ENCODE peak calls at places on chromosomes 13 and 19, in ten cellular contexts. M, P, O, I, S, G, U, L, C and H are unnamed samples.

GRCh38 chr13:99367106-99367616 is 60.0 kb upstream of the GPR183 start:
- DNase-seq in M (peak), P (no peak), O (no peak), I (no peak), S (no peak), G (no peak), U (no peak), L (no peak), C (no peak), H (no peak)

GRCh38 chr13:48110132-48110868 is 15.4 kb upstream of the MED4 start:
- DNase-seq in M (no peak), P (no peak), O (no peak), I (no peak), S (no peak), G (no peak), U (no peak), L (no peak), C (no peak), H (no peak)

GRCh38 chr13:113837554-113838355 is 26.1 kb downstream of the GAS6 start:
- DNase-seq in M (no peak), P (peak), O (peak), I (peak), S (peak), G (peak), U (peak), L (peak), C (peak), H (peak)

GRCh38 chr19:56295531-56296455 is 18.8 kb downstream of the ZSCAN5A start:
- DNase-seq in M (no peak), P (no peak), O (no peak), I (no peak), S (no peak), G (peak), U (no peak), L (no peak), C (no peak), H (peak)

GRCh38 chr13:44437356-44438233 is 64.0 kb downstream of the SERP2 start:
- DNase-seq in M (no peak), P (no peak), O (no peak), I (no peak), S (peak), G (no peak), U (no peak), L (no peak), C (no peak), H (no peak)

GRCh38 chr13:43988302-43988701 is 108.6 kb downstream of the LACC1 start:
- DNase-seq in M (no peak), P (no peak), O (no peak), I (no peak), S (no peak), G (no peak), U (no peak), L (no peak), C (no peak), H (no peak)

GRCh38 chr19:21109116-21109515 is 27.1 kb downstream of the ZNF714 start:
- DNase-seq in M (no peak), P (no peak), O (no peak), I (no peak), S (no peak), G (no peak), U (no peak), L (no peak), C (no peak), H (no peak)

GRCh38 chr13:102234618-102235017 is 167.2 kb downstream of the FGF14 start:
- DNase-seq in M (no peak), P (no peak), O (no peak), I (no peak), S (no peak), G (peak), U (no peak), L (no peak), C (no peak), H (peak)

GRCh38 chr13:31068119-31068423 is 93.6 kb downstream of the HSPH1 start:
- DNase-seq in M (no peak), P (no peak), O (no peak), I (no peak), S (no peak), G (no peak), U (no peak), L (no peak), C (no peak), H (no peak)

GRCh38 chr19:58361900-58362271 is 665 bp downstream of the ZNF497 start:
- DNase-seq in M (peak), P (peak), O (peak), I (no peak), S (peak), G (no peak), U (peak), L (peak), C (peak), H (no peak)

GRCh38 chr19:40143612-40144011 is 47.6 kb upstream of the MAP3K10 start:
- DNase-seq in M (peak), P (peak), O (no peak), I (no peak), S (no peak), G (no peak), U (peak), L (no peak), C (no peak), H (no peak)

GRCh38 chr13:113066746-113067145 is 38.8 kb upstream of the F7 start:
- DNase-seq in M (peak), P (peak), O (peak), I (no peak), S (no peak), G (no peak), U (no peak), L (no peak), C (no peak), H (no peak)

GRCh38 chr19:4241824-4242430 is 5.0 kb upstream of the YJU2 start:
- DNase-seq in M (no peak), P (no peak), O (no peak), I (peak), S (no peak), G (no peak), U (no peak), L (no peak), C (no peak), H (no peak)
- H3K27ac ChIP-seq in M (no peak), P (no peak), O (no peak), I (no peak), S (no peak), G (no peak), U (peak), L (no peak), C (no peak), H (no peak)

DNA sequence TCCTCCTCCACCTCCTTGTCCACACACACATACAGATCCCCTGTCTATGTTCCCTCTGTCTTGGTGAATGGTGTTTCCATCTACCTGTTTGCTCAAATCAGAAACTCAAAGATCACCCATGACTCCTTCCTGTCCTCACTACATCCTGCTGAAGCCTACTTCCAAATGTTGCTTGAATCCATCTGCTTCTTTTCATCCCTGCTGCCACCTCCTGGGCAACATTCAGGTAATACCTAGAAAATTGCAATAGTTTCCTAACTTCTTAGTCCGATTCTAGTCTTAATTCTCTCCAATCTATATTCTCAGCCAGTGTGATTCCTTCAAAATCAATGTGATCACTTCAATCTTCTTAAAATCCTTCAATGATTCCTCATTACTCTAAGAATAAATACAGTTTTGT is 155.5 kb upstream of the STARD13 start:
- DNase-seq in M (no peak), P (no peak), O (no peak), I (no peak), S (peak), G (no peak), U (peak), L (no peak), C (no peak), H (peak)
- H3K27ac ChIP-seq in M (no peak), P (no peak), O (no peak), I (no peak), S (no peak), G (no peak), U (no peak), L (no peak), C (no peak), H (no peak)

DNA sequence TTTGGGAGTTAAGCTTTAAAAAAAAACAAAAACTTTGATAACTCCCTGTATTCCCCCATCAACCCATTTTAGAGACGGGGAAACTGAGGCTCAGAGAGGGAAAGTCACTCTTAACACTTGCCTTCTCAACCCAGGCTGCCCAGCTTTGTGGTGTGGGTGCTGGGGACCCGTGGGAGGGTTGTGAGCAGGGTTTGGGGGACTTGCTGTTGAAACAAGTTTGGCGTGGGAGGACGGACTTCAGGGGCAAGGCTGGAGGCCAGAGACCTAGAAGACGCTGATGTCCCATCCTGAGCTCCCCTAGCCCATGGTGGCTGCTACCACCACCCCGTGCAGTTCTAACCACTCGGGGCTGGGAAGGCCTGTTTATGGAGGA is 747 bp upstream of the CACTIN start:
- DNase-seq in M (no peak), P (no peak), O (peak), I (no peak), S (no peak), G (no peak), U (no peak), L (no peak), C (no peak), H (no peak)
- H3K27ac ChIP-seq in M (peak), P (peak), O (no peak), I (peak), S (no peak), G (no peak), U (peak), L (peak), C (no peak), H (peak)

GRCh38 chr13:46759861-46760260 is 37.1 kb downstream of the ESD start:
- DNase-seq in M (no peak), P (no peak), O (no peak), I (no peak), S (no peak), G (no peak), U (peak), L (no peak), C (no peak), H (peak)
- H3K27ac ChIP-seq in M (no peak), P (no peak), O (peak), I (no peak), S (no peak), G (no peak), U (peak), L (no peak), C (no peak), H (no peak)

GRCh38 chr19:14102102-14102696 is 11.6 kb upstream of the SAMD1 start:
- DNase-seq in M (no peak), P (no peak), O (peak), I (no peak), S (no peak), G (no peak), U (no peak), L (no peak), C (no peak), H (no peak)

GRCh38 chr19:14101003-14101545 is 10.5 kb upstream of the SAMD1 start:
- DNase-seq in M (no peak), P (no peak), O (no peak), I (no peak), S (no peak), G (no peak), U (no peak), L (no peak), C (no peak), H (no peak)

GRCh38 chr19:14105680-14106079 is 11.9 kb downstream of the PRKACA start:
- DNase-seq in M (no peak), P (no peak), O (peak), I (no peak), S (no peak), G (no peak), U (no peak), L (no peak), C (no peak), H (no peak)

GRCh38 chr19:14102756-14103155 is 12.2 kb upstream of the SAMD1 start:
- DNase-seq in M (no peak), P (no peak), O (no peak), I (no peak), S (no peak), G (no peak), U (no peak), L (no peak), C (no peak), H (no peak)

DNA sequence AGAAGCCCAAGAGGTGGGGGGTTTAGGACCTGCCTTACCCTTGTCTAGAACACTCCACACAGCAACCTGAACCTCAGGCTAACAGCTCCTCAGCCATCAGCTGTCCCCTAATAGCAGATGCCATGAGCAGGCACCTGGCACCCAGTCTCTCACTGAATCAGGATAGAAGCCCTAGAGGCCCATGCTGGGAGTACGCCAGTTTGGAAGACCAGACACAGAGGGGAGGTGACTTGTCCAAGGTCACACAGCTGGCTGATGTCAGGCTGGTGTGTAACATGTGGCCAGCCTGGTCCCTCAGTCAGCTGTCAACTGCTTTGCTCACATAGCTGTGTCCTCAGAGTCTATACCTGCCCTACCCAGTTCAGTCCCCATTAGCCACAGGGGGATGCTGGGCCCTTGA is 12.8 kb upstream of the SAMD1 start:
- DNase-seq in M (no peak), P (no peak), O (no peak), I (no peak), S (no peak), G (no peak), U (no peak), L (no peak), C (no peak), H (no peak)
- H3K27ac ChIP-seq in M (no peak), P (peak), O (no peak), I (no peak), S (no peak), G (no peak), U (no peak), L (no peak), C (no peak), H (no peak)

GRCh38 chr19:934197-934840 is 8.5 kb downstream of the ARID3A start:
- DNase-seq in M (no peak), P (peak), O (no peak), I (no peak), S (no peak), G (no peak), U (no peak), L (no peak), C (no peak), H (no peak)
- H3K27ac ChIP-seq in M (no peak), P (peak), O (no peak), I (peak), S (peak), G (no peak), U (peak), L (no peak), C (peak), H (no peak)

DNA sequence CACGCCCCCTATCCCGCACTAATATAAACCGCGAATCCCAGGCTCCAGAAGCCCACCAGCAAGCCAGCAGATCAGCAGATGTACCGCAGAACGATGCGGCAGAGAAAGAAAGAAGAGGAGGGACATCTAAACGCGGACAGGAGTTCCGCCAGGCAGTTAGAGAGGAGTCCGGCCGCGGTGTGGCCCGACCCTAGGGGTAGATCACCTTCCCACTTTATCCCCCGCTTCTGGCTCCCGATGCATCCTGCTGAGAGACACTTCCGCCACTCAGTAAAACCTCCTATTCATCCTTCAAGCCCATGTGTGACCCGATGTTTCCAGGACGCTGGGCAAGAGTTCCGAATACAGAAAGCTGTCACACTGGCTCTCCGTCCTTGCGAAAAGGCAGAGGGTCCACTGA is 1046.8 kb downstream of the SLITRK5 start:
- DNase-seq in M (no peak), P (no peak), O (no peak), I (no peak), S (no peak), G (no peak), U (no peak), L (no peak), C (no peak), H (no peak)
- H3K27ac ChIP-seq in M (no peak), P (no peak), O (no peak), I (no peak), S (no peak), G (no peak), U (no peak), L (no peak), C (no peak), H (no peak)